ENCODE peak calls at places on chromosomes 12 and 14, in eight cellular contexts. Z is breast epithelium, Q is HCT116, N is esophagus squamous epithelium, U is heart left ventricle, F is uterus, I is esophagus muscularis mucosa, B is transverse colon. K is an unnamed sample.

GRCh38 chr12:30154996-30155730 is 371.4 kb upstream of the TMTC1 start:
- DNase-seq in Z (no peak), Q (no peak), N (no peak), U (no peak), F (no peak), I (no peak), B (no peak), K (no peak)

GRCh38 chr14:64069634-64070359 is 217.0 kb downstream of the SYNE2 start:
- DNase-seq in Z (no peak), Q (no peak), N (no peak), U (no peak), F (no peak), I (no peak), B (no peak), K (no peak)

GRCh38 chr12:46830731-46831334 is 5.0 kb upstream of the SLC38A4 start:
- DNase-seq in Z (no peak), Q (no peak), N (no peak), U (peak; percentile 61), F (no peak), I (no peak), B (peak; percentile 25), K (peak; percentile 6)

GRCh38 chr14:73489481-73490175 is 1.1 kb upstream of the RIOX1 start:
- DNase-seq in Z (no peak), Q (no peak), N (no peak), U (no peak), F (no peak), I (no peak), B (no peak), K (no peak)

GRCh38 chr12:79016181-79016580 is 151.6 kb downstream of the SYT1 start:
- DNase-seq in Z (no peak), Q (no peak), N (no peak), U (no peak), F (no peak), I (no peak), B (no peak), K (no peak)

GRCh38 chr14:31205681-31206535 is 1.7 kb downstream of the HECTD1 start:
- DNase-seq in Z (no peak), Q (no peak), N (no peak), U (no peak), F (no peak), I (no peak), B (no peak), K (no peak)

GRCh38 chr12:11677752-11678151 is 28.3 kb downstream of the ETV6 start:
- DNase-seq in Z (no peak), Q (no peak), N (no peak), U (no peak), F (no peak), I (no peak), B (no peak), K (no peak)

GRCh38 chr12:54549774-54550451 is 512 bp downstream of the PDE1B start:
- DNase-seq in Z (no peak), Q (no peak), N (no peak), U (no peak), F (no peak), I (no peak), B (no peak), K (no peak)

GRCh38 chr14:72665259-72665658 is 228.6 kb downstream of the DPF3 start:
- DNase-seq in Z (no peak), Q (peak; percentile 36), N (no peak), U (no peak), F (no peak), I (no peak), B (no peak), K (no peak)

GRCh38 chr12:15738438-15739015 is 50.7 kb downstream of the EPS8 start:
- DNase-seq in Z (no peak), Q (no peak), N (no peak), U (no peak), F (no peak), I (no peak), B (no peak), K (no peak)

GRCh38 chr12:113914806-113915205 is 51.3 kb downstream of the RBM19 start:
- DNase-seq in Z (no peak), Q (no peak), N (no peak), U (no peak), F (no peak), I (no peak), B (no peak), K (no peak)

GRCh38 chr12:122864894-122865253 is 29.6 kb downstream of the HIP1R start:
- DNase-seq in Z (peak; percentile 27), Q (no peak), N (no peak), U (no peak), F (no peak), I (no peak), B (no peak), K (no peak)

GRCh38 chr12:131463165-131463564 is 247.7 kb upstream of the SFSWAP start:
- DNase-seq in Z (no peak), Q (no peak), N (no peak), U (no peak), F (no peak), I (no peak), B (no peak), K (no peak)

GRCh38 chr14:61570188-61570960 is 124.9 kb upstream of the HIF1A start:
- DNase-seq in Z (no peak), Q (no peak), N (no peak), U (no peak), F (no peak), I (no peak), B (no peak), K (no peak)

GRCh38 chr14:73759183-73759713 is 45.1 kb upstream of the PNMA1 start:
- DNase-seq in Z (no peak), Q (no peak), N (no peak), U (peak; percentile 93), F (peak; percentile 71), I (no peak), B (peak; percentile 74), K (no peak)

GRCh38 chr14:68284834-68285233 is 465.3 kb downstream of the RAD51B start:
- DNase-seq in Z (no peak), Q (no peak), N (no peak), U (no peak), F (no peak), I (no peak), B (no peak), K (no peak)

GRCh38 chr14:68286667-68287066 is 467.1 kb downstream of the RAD51B start:
- DNase-seq in Z (no peak), Q (no peak), N (no peak), U (no peak), F (no peak), I (no peak), B (no peak), K (no peak)

GRCh38 chr14:68283378-68284123 is 464.0 kb downstream of the RAD51B start:
- DNase-seq in Z (no peak), Q (no peak), N (no peak), U (peak; percentile 69), F (no peak), I (no peak), B (peak; percentile 51), K (no peak)

GRCh38 chr14:68284333-68284732 is 464.8 kb downstream of the RAD51B start:
- DNase-seq in Z (no peak), Q (no peak), N (no peak), U (no peak), F (no peak), I (no peak), B (no peak), K (no peak)

GRCh38 chr14:68285421-68286179 is 466.0 kb downstream of the RAD51B start:
- DNase-seq in Z (no peak), Q (no peak), N (no peak), U (no peak), F (no peak), I (no peak), B (peak; percentile 23), K (no peak)
- TF ChIP-seq POLR2A in Z (no peak), Q (no peak), N (peak; percentile 8), U (no peak), F (no peak), I (no peak), B (no peak), K (no peak)

GRCh38 chr12:102879-103168 is 36.3 kb downstream of the IQSEC3 start:
- DNase-seq in Z (no peak), Q (no peak), N (no peak), U (no peak), F (no peak), I (no peak), B (no peak), K (no peak)
- H3K27me3 ChIP-seq in Z (no peaks in the 10 kb centered on the region), Q (peaks cover 13% of the 10 kb centered on the region), N (peaks cover 72% of the 10 kb centered on the region), U (no peaks in the 10 kb centered on the region), F (no peaks in the 10 kb centered on the region), I (peaks cover 9% of the 10 kb centered on the region), B (peaks cover 67% of the 10 kb centered on the region), K (peaks cover 4% of the 10 kb centered on the region)

GRCh38 chr12:124390442-124391116 is 95.7 kb downstream of the RFLNA start:
- DNase-seq in Z (no peak), Q (peak; percentile 27), N (no peak), U (peak; percentile 85), F (peak; percentile 84), I (no peak), B (peak; percentile 63), K (no peak)

GRCh38 chr12:124387510-124387855 is 92.6 kb downstream of the RFLNA start:
- DNase-seq in Z (no peak), Q (no peak), N (no peak), U (no peak), F (peak; percentile 38), I (no peak), B (no peak), K (no peak)

GRCh38 chr12:124388038-124388676 is 93.3 kb downstream of the RFLNA start:
- DNase-seq in Z (no peak), Q (no peak), N (no peak), U (no peak), F (peak; percentile 61), I (no peak), B (no peak), K (no peak)

GRCh38 chr12:124389537-124390441 is 94.9 kb downstream of the RFLNA start:
- DNase-seq in Z (no peak), Q (no peak), N (no peak), U (no peak), F (peak; percentile 42), I (no peak), B (peak; percentile 48), K (no peak)

GRCh38 chr12:124388679-124389536 is 94.0 kb downstream of the RFLNA start:
- DNase-seq in Z (peak; percentile 87), Q (no peak), N (no peak), U (peak; percentile 93), F (peak; percentile 87), I (peak; percentile 97), B (peak; percentile 85), K (peak; percentile 83)
- TF ChIP-seq POLR2A in Z (no peak), Q (no peak), N (peak; percentile 41), U (peak; percentile 52), F (peak; percentile 52), I (peak; percentile 32), B (peak; percentile 49), K (peak; percentile 20)

DNA sequence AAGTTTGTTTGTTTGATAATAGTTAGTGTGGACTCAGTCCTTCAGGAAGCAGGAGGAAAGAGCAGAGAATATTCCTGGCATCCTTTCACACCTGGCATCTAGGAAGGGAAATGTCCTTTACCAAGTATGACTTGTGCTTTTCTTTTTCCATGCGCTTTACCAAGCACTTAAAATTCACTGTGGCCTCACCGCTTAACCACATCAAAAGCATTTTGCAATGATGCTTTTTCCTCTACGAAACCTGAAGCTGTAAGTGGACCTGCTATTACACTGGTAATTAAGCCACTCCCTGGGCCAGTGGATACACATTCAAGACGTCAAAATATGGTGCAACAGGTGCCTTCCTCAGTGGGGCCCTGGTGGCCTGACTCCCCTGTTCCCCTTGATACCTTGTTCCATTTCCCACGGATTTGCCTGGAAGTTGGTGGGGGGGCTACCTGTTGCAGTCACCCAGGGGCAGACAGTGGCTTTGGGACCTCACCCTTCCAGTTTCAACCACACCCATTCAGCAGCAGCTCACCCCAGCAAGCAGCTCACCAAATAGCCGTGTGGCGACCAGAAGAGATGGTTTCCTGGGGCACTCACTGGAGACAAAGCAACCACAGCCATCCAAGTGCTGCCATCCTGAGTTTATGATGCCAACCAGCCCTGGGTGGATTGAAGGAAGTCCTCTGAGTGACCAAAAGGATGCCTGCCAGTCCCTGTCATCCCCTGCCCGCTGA is 14.2 kb upstream of the FZD10 start:
- DNase-seq in Z (no peak), Q (no peak), N (no peak), U (no peak), F (no peak), I (no peak), B (no peak), K (no peak)
- H3K27me3 ChIP-seq in Z (no peaks in the 10 kb centered on the region), Q (no peaks in the 10 kb centered on the region), N (peaks cover 8% of the 10 kb centered on the region), U (no peaks in the 10 kb centered on the region), F (no peaks in the 10 kb centered on the region), I (no peaks in the 10 kb centered on the region), B (no peaks in the 10 kb centered on the region), K (no peaks in the 10 kb centered on the region)

K was measured in prostate gland.